ENCODE peak calls at places on chromosomes 5 and 9, in ten cellular contexts. F is stomach; K is myocyte; D is activated CD8-positive, alpha-beta memory T cell treated with anti-CD3 and anti-CD28 coated beads for 24 hours; Z is MV-4-11; L is suprapubic skin; O is NCI-H774; U is cardiac fibroblast; S is fibroblast of lung; I is anterior cingulate cortex. B is an unnamed sample.

GRCh38 chr9:127229691-127230417 is 34.7 kb upstream of the GARNL3 start:
- DNase-seq in F (no peak), K (no peak), D (no peak), Z (no peak), L (no peak), O (no peak), U (no peak), S (no peak), I (no peak), B (no peak)

GRCh38 chr5:32057157-32058096 is 116.7 kb downstream of the GOLPH3 start:
- DNase-seq in F (no peak), K (no peak), D (no peak), Z (peak), L (no peak), O (no peak), U (peak), S (no peak), I (no peak), B (no peak)

GRCh38 chr9:127741831-127742434 is 6.8 kb upstream of the TOR2A start:
- DNase-seq in F (peak), K (no peak), D (no peak), Z (no peak), L (peak), O (peak), U (no peak), S (peak), I (peak), B (no peak)

GRCh38 chr5:76544268-76544926 is 78.8 kb downstream of the F2RL2 start:
- DNase-seq in F (peak), K (no peak), D (peak), Z (peak), L (no peak), O (no peak), U (peak), S (peak), I (no peak), B (no peak)

GRCh38 chr9:114930063-114930812 is at the start of gene TNFSF8:
- DNase-seq in F (peak), K (no peak), D (peak), Z (peak), L (no peak), O (no peak), U (no peak), S (no peak), I (no peak), B (no peak)

GRCh38 chr9:20208951-20209350 is 413.3 kb downstream of the MLLT3 start:
- DNase-seq in F (no peak), K (no peak), D (no peak), Z (no peak), L (no peak), O (no peak), U (peak), S (peak), I (no peak), B (no peak)

GRCh38 chr9:98838155-98838904 is 30.9 kb downstream of the GALNT12 start:
- DNase-seq in F (no peak), K (no peak), D (no peak), Z (no peak), L (no peak), O (no peak), U (no peak), S (no peak), I (no peak), B (no peak)

GRCh38 chr5:133340002-133340755 is 272.2 kb downstream of the FSTL4 start:
- DNase-seq in F (no peak), K (no peak), D (no peak), Z (no peak), L (no peak), O (no peak), U (no peak), S (no peak), I (no peak), B (no peak)

GRCh38 chr5:181243521-181244307 is at the start of gene RACK1:
- DNase-seq in F (peak), K (peak), D (peak), Z (no peak), L (peak), O (no peak), U (peak), S (peak), I (no peak), B (peak)

GRCh38 chr9:131366745-131367401 is 27.0 kb upstream of the PRRC2B start:
- DNase-seq in F (peak), K (peak), D (no peak), Z (no peak), L (no peak), O (no peak), U (peak), S (peak), I (no peak), B (peak)

GRCh38 chr5:77180167-77181081 is 30.1 kb upstream of the PDE8B start:
- DNase-seq in F (peak), K (no peak), D (no peak), Z (no peak), L (no peak), O (no peak), U (no peak), S (peak), I (peak), B (no peak)

GRCh38 chr5:179345179-179345428 is 157 bp downstream of the ADAMTS2 start:
- DNase-seq in F (no peak), K (no peak), D (no peak), Z (no peak), L (no peak), O (no peak), U (no peak), S (peak), I (no peak), B (no peak)